ENCODE peak calls at places on chromosomes 2 and 18, in five cellular contexts. K is left ventricle myocardium inferior, J is lower lobe of right lung, G is NB4, I is B cell. A is an unnamed sample.

GRCh38 chr18:79930020-79930642 is 21.3 kb downstream of the SLC66A2 start:
- DNase-seq in G (no peak), I (no peak), J (no peak), K (no peak), A (no peak)

GRCh38 chr2:199100326-199101110 is 357.2 kb downstream of the SATB2 start:
- DNase-seq in I (no peak), K (no peak), J (no peak), G (no peak), A (no peak)

GRCh38 chr2:58146707-58147106 is 94.4 kb downstream of the FANCL start:
- DNase-seq in J (no peak), K (no peak), I (no peak), G (no peak), A (peak; percentile 34)

GRCh38 chr2:147939313-147939712 is 81.2 kb downstream of the ORC4 start:
- DNase-seq in G (no peak), K (no peak), I (no peak), J (no peak), A (no peak)

GRCh38 chr18:27298215-27298804 is 113.2 kb upstream of the CHST9 start:
- DNase-seq in G (peak; percentile 9), J (no peak), I (no peak), K (no peak), A (no peak)

GRCh38 chr18:56727399-56727798 is 76.2 kb downstream of the WDR7 start:
- DNase-seq in I (no peak), G (no peak), K (no peak), J (no peak), A (peak; percentile 70)

GRCh38 chr2:36988008-36988407 is 21.7 kb upstream of the STRN start:
- DNase-seq in K (no peak), I (no peak), G (no peak), J (no peak), A (no peak)

GRCh38 chr18:70382032-70382431 is 93.2 kb downstream of the SOCS6 start:
- DNase-seq in G (peak; percentile 42), K (no peak), I (no peak), J (peak; percentile 53), A (no peak)

GRCh38 chr2:152376968-152377367 is 42.0 kb downstream of the FMNL2 start:
- DNase-seq in K (no peak), G (no peak), J (no peak), I (no peak), A (no peak)

GRCh38 chr2:25276569-25277465 is 64.9 kb downstream of the DNMT3A start:
- DNase-seq in G (no peak), K (peak; percentile 51), J (peak; percentile 76), I (peak; percentile 70), A (peak; percentile 90)

GRCh38 chr2:95046371-95047112 is 21.0 kb downstream of the MAL start:
- DNase-seq in J (no peak), G (no peak), K (no peak), I (no peak), A (no peak)

GRCh38 chr2:23418056-23418455 is 33.1 kb downstream of the KLHL29 start:
- DNase-seq in I (no peak), J (no peak), K (no peak), G (no peak), A (no peak)

DNA sequence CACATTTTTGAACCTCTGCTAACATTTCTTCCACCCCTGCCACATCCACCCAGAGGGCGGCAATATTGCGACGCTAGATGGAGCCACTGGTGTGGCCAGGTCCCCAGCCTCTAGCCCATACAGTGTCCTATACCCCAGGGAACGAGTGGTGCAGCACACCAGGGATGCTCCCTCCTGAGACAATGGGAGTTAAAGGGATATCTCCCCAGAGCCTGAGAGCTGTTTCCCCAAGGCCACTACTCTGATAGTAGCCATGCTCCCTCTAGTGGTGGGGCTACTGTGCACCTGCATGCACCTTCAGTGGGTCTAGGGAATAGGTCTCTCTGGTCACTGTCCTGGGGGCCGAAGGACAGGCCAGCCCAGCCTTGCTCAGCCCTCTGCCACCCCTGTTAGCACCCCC is 336.4 kb upstream of the FSHR start:
- DNase-seq in I (no peak), J (peak; percentile 36), K (no peak), G (peak; percentile 59), A (peak; percentile 16)
- TF ChIP-seq CTCF in I (no peak), J (peak; percentile 48), K (peak; percentile 48), G (peak; percentile 88), A (peak; percentile 46)

GRCh38 chr2:172080641-172081230 is 4.6 kb upstream of the DLX1 start:
- DNase-seq in G (no peak), I (no peak), J (no peak), K (no peak), A (no peak)
- TF ChIP-seq CTCF in G (no peak), I (no peak), J (no peak), K (no peak), A (no peak)

DNA sequence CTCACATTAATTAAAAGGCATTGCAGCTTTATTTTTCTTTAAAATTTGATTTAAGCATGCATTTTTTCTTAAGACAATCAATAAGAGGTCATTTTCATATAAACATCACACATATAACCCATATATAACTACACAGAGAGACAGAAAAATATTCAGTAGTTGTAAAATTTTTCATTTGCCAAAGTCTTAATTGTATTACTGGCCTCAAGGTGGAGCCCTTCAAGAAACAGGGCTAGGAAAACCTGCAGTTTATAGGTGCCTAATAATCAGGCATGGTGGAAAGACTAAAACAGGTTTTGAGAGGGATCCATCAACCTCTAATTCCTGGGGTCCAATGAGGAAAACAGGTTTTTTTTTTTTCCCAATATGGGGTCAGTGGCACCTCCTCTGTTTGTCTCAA is 71.3 kb upstream of the ZNF804A start:
- DNase-seq in K (no peak), G (no peak), I (no peak), J (no peak), A (no peak)
- TF ChIP-seq CTCF in K (no peak), G (peak; percentile 10), I (no peak), J (no peak), A (no peak)

GRCh38 chr2:154400891-154401290 is 297.6 kb upstream of the KCNJ3 start:
- DNase-seq in G (no peak), I (no peak), J (no peak), K (no peak), A (no peak)

GRCh38 chr2:154403242-154403790 is 295.2 kb upstream of the KCNJ3 start:
- DNase-seq in J (no peak), I (no peak), G (no peak), K (no peak), A (no peak)

DNA sequence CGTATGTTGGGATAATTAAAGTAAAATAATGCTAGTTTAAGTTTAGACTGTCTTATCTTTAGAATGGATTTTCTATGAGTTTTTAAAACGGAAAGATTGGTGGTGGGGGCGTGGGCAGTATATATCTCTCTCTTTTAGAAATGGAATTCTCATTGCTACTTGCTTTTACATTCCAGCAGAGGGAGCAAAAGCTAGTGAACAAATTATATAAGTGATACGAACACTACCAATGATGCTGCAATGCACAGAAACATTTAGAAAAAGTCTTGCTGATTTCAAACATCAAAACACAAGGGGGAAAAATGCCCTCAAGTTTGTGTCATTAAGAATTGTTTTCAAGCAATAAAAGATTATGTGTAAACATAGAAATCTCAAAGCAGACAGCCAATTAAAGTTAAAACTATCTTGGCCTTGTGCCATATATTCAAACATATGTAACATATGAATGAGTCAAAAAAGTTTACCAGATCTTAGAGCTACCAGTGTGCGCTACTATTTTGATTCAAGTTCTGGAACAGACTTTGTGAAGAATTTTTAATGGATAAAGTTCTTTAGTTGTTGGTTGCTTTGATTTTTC is 296.3 kb upstream of the KCNJ3 start:
- DNase-seq in I (no peak), G (peak; percentile 34), J (no peak), K (no peak), A (no peak)
- TF ChIP-seq CTCF in I (no peak), G (no peak), J (peak; percentile 29), K (peak; percentile 49), A (no peak)

GRCh38 chr2:70645733-70646420 is 92.3 kb upstream of the TGFA start:
- DNase-seq in J (no peak), I (no peak), G (peak; percentile 53), K (no peak), A (no peak)
- TF ChIP-seq CTCF in J (no peak), I (no peak), G (peak; percentile 28), K (peak; percentile 21), A (peak; percentile 21)

DNA sequence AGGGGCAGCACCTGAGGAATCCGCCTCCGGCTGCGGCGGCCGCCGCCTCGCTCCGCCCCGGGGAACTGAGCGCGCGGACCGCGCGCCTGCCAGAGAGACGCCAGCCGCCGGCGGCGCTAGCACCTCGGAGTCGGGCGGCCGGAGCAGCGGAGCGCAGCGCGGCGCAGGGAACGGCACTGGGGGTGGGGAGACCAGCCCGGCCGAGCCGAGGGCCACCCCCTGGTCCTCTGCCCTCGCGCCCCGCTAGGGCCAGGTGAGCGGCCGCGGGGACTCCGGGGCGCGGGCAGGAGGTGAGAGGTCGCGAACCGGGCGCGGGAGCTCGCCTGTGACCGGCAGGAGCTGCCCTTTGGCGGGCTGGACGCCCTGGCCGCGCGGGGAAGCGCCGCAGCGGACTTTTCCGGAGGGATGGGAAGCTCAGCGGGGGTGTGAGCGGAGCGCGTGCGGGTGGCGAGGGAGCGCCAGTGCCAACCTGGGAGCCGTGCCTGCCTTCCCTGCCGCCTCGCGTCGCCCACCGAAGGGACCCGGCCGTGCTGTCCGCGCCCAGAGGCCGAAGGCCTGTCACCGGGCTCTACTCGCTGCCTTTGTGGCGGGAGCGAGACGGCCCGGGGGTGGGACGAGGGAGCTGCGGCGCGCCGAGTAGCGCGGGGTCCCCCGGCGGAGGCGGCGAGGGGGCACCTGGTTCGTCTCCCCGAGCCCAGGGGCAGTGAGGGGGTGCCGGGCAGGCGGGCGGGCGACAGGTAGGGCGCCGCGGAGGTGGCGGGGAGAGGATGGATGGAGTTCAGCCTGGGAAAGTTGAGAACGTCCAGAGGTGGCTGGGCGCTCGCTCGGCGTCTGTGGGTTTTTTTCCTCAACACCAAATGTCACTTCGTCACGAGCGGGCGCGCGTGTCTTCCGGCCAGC is at the start of gene GREB1L:
- DNase-seq in K (peak; percentile 61), G (peak; percentile 61), I (no peak), J (peak; percentile 51), A (peak; percentile 38)
- TF ChIP-seq CTCF in K (peak; percentile 57), G (no peak), I (no peak), J (peak; percentile 20), A (peak; percentile 13)

GRCh38 chr2:160427629-160428424 is 65.8 kb downstream of the RBMS1 start:
- DNase-seq in K (no peak), I (peak; percentile 56), G (peak; percentile 84), J (no peak), A (peak; percentile 76)

GRCh38 chr2:160425794-160426193 is 67.8 kb downstream of the RBMS1 start:
- DNase-seq in I (no peak), J (no peak), K (no peak), G (peak; percentile 40), A (no peak)

GRCh38 chr2:160425394-160425793 is 68.2 kb downstream of the RBMS1 start:
- DNase-seq in K (no peak), G (peak; percentile 35), J (no peak), I (no peak), A (no peak)

GRCh38 chr2:160428425-160428763 is 65.2 kb downstream of the RBMS1 start:
- DNase-seq in G (no peak), K (no peak), I (no peak), J (no peak), A (no peak)

DNA sequence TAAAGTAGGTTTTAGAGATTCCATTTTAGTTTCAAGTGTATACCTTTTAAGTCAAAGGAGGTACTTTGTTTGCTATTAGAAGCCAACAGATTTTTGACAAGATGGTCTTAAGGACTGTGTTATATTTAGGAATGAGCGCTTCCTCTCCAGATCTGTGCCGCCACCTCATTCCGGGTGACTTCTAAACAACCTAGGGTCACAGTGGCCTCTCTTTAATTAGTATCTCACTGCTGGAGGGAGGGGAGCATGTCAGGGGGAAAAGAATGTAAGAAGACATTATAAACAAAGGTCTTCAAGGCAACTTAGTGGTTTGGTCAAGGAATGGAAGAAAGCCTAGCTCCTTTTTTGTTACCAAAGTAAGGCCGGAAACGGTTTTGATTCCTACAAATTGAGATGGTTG is 67.0 kb downstream of the RBMS1 start:
- DNase-seq in K (no peak), I (no peak), G (no peak), J (no peak), A (no peak)
- TF ChIP-seq CTCF in K (no peak), I (no peak), G (no peak), J (no peak), A (no peak)